ENCODE peak calls at places on chromosomes 7 and 10, in five cellular contexts. P is HepG2, L is SK-N-SH, H is HCT116, Q is GM12878. R is an unnamed sample.
A peak's percentile ranks its signal among the peaks of the same experiment; 100 is the strongest.

GRCh38 chr10:78545756-78546155 is 512.1 kb downstream of the RPS24 start:
- DNase-seq in Q (no peak), H (peak; percentile 32), P (no peak), L (no peak), R (no peak)

GRCh38 chr10:49139000-49139865 is 5.4 kb upstream of the FAM170B start:
- DNase-seq in H (no peak), Q (no peak), L (no peak), P (no peak), R (no peak)

GRCh38 chr7:98375664-98376063 is 25.2 kb downstream of the BAIAP2L1 start:
- DNase-seq in Q (no peak), L (no peak), H (no peak), P (no peak), R (peak; percentile 30)

GRCh38 chr10:61836888-61837747 is 64.4 kb upstream of the ARID5B start:
- DNase-seq in Q (no peak), P (peak; percentile 90), H (peak; percentile 77), L (no peak), R (no peak)

GRCh38 chr10:35657621-35658020 is 15.5 kb upstream of the FZD8 start:
- DNase-seq in P (no peak), L (no peak), Q (no peak), H (no peak), R (no peak)

GRCh38 chr10:79904671-79905321 is 44.1 kb downstream of the SFTPD start:
- DNase-seq in Q (no peak), L (peak; percentile 71), H (peak; percentile 27), P (no peak), R (peak; percentile 16)

GRCh38 chr7:159096736-159097581 is 47.7 kb downstream of the VIPR2 start:
- DNase-seq in P (no peak), L (no peak), H (no peak), Q (no peak), R (no peak)

GRCh38 chr7:24899905-24900304 is 80.1 kb downstream of the OSBPL3 start:
- DNase-seq in Q (peak; percentile 75), P (no peak), H (no peak), L (no peak), R (no peak)

GRCh38 chr7:70571986-70572385 is 560.0 kb upstream of the GALNT17 start:
- DNase-seq in H (no peak), Q (no peak), L (no peak), P (no peak), R (no peak)

DNA sequence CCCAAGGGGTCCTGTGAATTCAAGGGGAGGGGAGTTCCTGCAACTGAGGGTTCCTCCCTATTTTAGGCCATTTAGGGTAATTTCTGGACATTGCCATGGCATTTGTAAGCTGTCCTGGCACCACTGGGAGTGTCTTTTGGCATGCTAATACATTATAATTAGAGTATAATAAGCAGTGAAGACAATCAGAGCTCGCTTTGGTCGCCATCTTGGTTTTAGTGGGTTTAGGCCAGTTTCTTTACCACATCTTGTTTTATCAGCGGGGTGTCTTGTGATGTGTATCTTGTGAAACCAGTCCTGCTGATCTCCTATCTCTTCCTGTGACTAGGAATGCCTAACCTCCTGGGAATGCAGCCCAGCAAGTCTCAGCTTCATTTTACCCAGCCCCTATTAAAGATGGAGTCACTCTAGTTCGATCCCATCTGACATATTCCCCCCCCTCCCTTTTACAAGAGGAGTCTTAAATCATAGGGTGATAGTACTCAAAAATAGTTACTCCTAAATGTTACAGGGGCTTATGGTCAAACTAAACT is 43.2 kb downstream of the SVOPL start:
- DNase-seq in L (no peak), Q (no peak), P (no peak), H (no peak), R (no peak)
- TF ChIP-seq ZBTB33 in L (no peak), Q (no peak), P (no peak), H (no peak), R (no peak)

GRCh38 chr7:128405345-128406146 is 4.2 kb downstream of the IMPDH1 start:
- DNase-seq in Q (no peak), H (no peak), L (peak; percentile 95), P (no peak), R (peak; percentile 98)
- TF ChIP-seq ZBTB33 in Q (no peak), H (no peak), L (no peak), P (no peak), R (no peak)

GRCh38 chr7:40455485-40455884 is 320.7 kb downstream of the SUGCT start:
- DNase-seq in P (peak; percentile 17), H (no peak), L (no peak), Q (no peak), R (no peak)
- TF ChIP-seq ZBTB33 in P (no peak), H (no peak), L (no peak), Q (no peak), R (no peak)

GRCh38 chr7:43926193-43927043 is at the start of gene UBE2D4:
- DNase-seq in P (peak; percentile 67), L (peak; percentile 97), H (peak; percentile 71), Q (peak; percentile 51), R (peak; percentile 90)
- TF ChIP-seq ZBTB33 in P (no peak), L (no peak), H (peak; percentile 37), Q (no peak), R (peak; percentile 76)

GRCh38 chr10:64396105-64396504 is 874.9 kb downstream of the REEP3 start:
- DNase-seq in Q (no peak), P (no peak), L (no peak), H (no peak), R (no peak)
- TF ChIP-seq ZBTB33 in Q (no peak), P (no peak), L (no peak), H (no peak), R (no peak)

R was measured in K562.